ENCODE peak calls at places on chromosomes 4 and X, in five cellular contexts. O is right cardiac atrium, F is sigmoid colon, L is mammary epithelial cell, V is dorsolateral prefrontal cortex. Z is an unnamed sample.

GRCh38 chrX:144637731-144638130 is 609.6 kb upstream of the SPANXN1 start:
- DNase-seq in V (no peak), F (no peak), O (no peak), L (peak; percentile 55), Z (no peak)

GRCh38 chr4:105751718-105752299 is 43.2 kb downstream of the GSTCD start:
- DNase-seq in O (no peak), F (no peak), L (no peak), V (no peak), Z (no peak)

GRCh38 chrX:7074135-7074907 is 73.2 kb upstream of the STS start:
- DNase-seq in V (no peak), F (no peak), O (no peak), L (peak; percentile 30), Z (no peak)

GRCh38 chr4:137065306-137065705 is 467.0 kb downstream of the PCDH18 start:
- DNase-seq in O (no peak), L (no peak), V (no peak), F (no peak), Z (peak; percentile 26)

GRCh38 chr4:38226170-38226569 is 266.0 kb downstream of the PTTG2 start:
- DNase-seq in V (no peak), L (no peak), F (no peak), O (no peak), Z (no peak)

GRCh38 chr4:152024881-152025280 is 264.1 kb upstream of the GATB start:
- DNase-seq in F (no peak), O (no peak), L (no peak), V (no peak), Z (no peak)

GRCh38 chr4:152310223-152310622 is 225.7 kb downstream of the FBXW7 start:
- DNase-seq in F (no peak), O (no peak), L (peak; percentile 85), V (no peak), Z (peak; percentile 91)

GRCh38 chrX:2536974-2537373 is 36.2 kb upstream of the DHRSX start:
- DNase-seq in O (no peak), V (no peak), L (no peak), F (no peak), Z (no peak)

GRCh38 chr4:176760468-176760867 is 32.3 kb downstream of the VEGFC start:
- DNase-seq in L (no peak), V (no peak), O (no peak), F (no peak), Z (no peak)

GRCh38 chrX:112147206-112147605 is 64.6 kb upstream of the TRPC5 start:
- DNase-seq in L (no peak), O (no peak), V (no peak), F (no peak), Z (no peak)

GRCh38 chrX:131136776-131137175 is 78.6 kb downstream of the ARHGAP36 start:
- DNase-seq in F (no peak), L (no peak), V (no peak), O (no peak), Z (no peak)

GRCh38 chr4:8783736-8784135 is 87.9 kb downstream of the HMX1 start:
- DNase-seq in O (no peak), L (no peak), F (no peak), V (no peak), Z (no peak)

GRCh38 chr4:35730414-35730813 is 513.9 kb downstream of the ARAP2 start:
- DNase-seq in L (no peak), F (no peak), O (no peak), V (no peak), Z (no peak)

GRCh38 chrX:100070334-100070849 is 339.7 kb downstream of the PCDH19 start:
- DNase-seq in L (no peak), V (no peak), F (no peak), O (no peak), Z (no peak)

GRCh38 chrX:9148626-9149385 is 114.9 kb upstream of the FAM9B start:
- DNase-seq in V (no peak), O (no peak), F (no peak), L (peak; percentile 1), Z (no peak)

GRCh38 chr4:40058121-40058520 is 1.5 kb downstream of the N4BP2 start:
- DNase-seq in L (no peak), O (no peak), F (no peak), V (no peak), Z (no peak)

GRCh38 chrX:109914114-109914849 is 88.6 kb upstream of the TMEM164 start:
- DNase-seq in V (no peak), O (no peak), L (no peak), F (no peak), Z (no peak)

GRCh38 chrX:17470136-17470535 is 95.1 kb downstream of the NHS start:
- DNase-seq in F (no peak), L (peak; percentile 63), V (no peak), O (no peak), Z (no peak)

GRCh38 chrX:151754042-151754419 is 19.5 kb downstream of the CNGA2 start:
- DNase-seq in F (no peak), V (no peak), O (peak; percentile 37), L (peak; percentile 79), Z (peak; percentile 10)

GRCh38 chr4:105520819-105521790 is 31.3 kb upstream of the ARHGEF38 start:
- DNase-seq in O (no peak), F (no peak), L (peak; percentile 36), V (no peak), Z (peak; percentile 4)

GRCh38 chr4:8274772-8275241 is 5.3 kb downstream of the HTRA3 start:
- DNase-seq in O (peak; percentile 95), V (peak; percentile 80), F (peak; percentile 98), L (peak; percentile 17), Z (no peak)

GRCh38 chr4:184949020-184949419 is 69.3 kb upstream of the HELT start:
- DNase-seq in O (no peak), V (no peak), L (no peak), F (no peak), Z (no peak)

GRCh38 chr4:75924309-75924708 is 16.5 kb downstream of the NAAA start:
- DNase-seq in F (no peak), L (no peak), V (no peak), O (no peak), Z (no peak)

GRCh38 chr4:110480031-110480549 is 4.1 kb downstream of the ENPEP start:
- DNase-seq in L (peak; percentile 4), O (no peak), V (no peak), F (no peak), Z (no peak)

GRCh38 chr4:187236491-187236890 is 512.8 kb upstream of the FAT1 start:
- DNase-seq in L (peak; percentile 39), O (no peak), V (no peak), F (no peak), Z (peak; percentile 83)

GRCh38 chr4:188053302-188053701 is 56.1 kb downstream of the TRIML2 start:
- DNase-seq in V (no peak), O (no peak), F (no peak), L (no peak), Z (no peak)

GRCh38 chr4:126735294-126736132 is 897.2 kb upstream of the INTU start:
- DNase-seq in O (no peak), L (no peak), V (no peak), F (no peak), Z (no peak)

GRCh38 chr4:126736133-126736518 is 896.6 kb upstream of the INTU start:
- DNase-seq in O (no peak), V (no peak), F (no peak), L (no peak), Z (no peak)

GRCh38 chr4:126733301-126733700 is 899.5 kb upstream of the INTU start:
- DNase-seq in L (no peak), O (no peak), F (no peak), V (no peak), Z (no peak)

GRCh38 chr4:126731062-126731461 is 901.7 kb upstream of the INTU start:
- DNase-seq in F (no peak), L (no peak), V (no peak), O (no peak), Z (no peak)

DNA sequence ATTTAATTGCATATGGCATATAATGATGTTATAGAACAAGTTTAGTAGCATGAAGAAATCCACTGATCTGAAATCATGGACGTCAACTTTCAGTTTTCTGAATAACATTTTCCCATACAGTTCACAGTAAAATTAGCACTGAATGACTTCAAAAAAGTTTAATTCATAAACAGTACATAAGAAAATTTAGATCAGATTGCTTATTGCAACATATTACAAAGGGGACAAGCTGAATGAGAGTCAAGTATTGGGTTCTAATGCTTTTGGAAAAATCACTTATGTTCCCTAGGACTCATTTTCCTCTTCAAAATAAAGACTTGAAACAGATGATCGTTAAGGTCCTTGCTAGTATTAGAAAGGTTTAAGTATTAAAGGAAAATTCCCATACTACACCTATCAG is 898.3 kb upstream of the INTU start:
- DNase-seq in O (no peak), F (no peak), L (no peak), V (no peak), Z (no peak)
- H3K4me3 ChIP-seq in O (no peak overlapping the region), F (no peak overlapping the region), L (no peak overlapping the region), V (no peak overlapping the region), Z (no peak overlapping the region)

GRCh38 chrX:42241421-42241820 is 318.1 kb upstream of the CASK start:
- DNase-seq in V (no peak), O (no peak), F (no peak), L (peak; percentile 21), Z (no peak)
- H3K27me3 ChIP-seq in V (peaks cover 45% of the 10 kb centered on the region), O (no peaks in the 10 kb centered on the region), F (no peaks in the 10 kb centered on the region), L (no peaks in the 10 kb centered on the region), Z (no peaks in the 10 kb centered on the region)

DNA sequence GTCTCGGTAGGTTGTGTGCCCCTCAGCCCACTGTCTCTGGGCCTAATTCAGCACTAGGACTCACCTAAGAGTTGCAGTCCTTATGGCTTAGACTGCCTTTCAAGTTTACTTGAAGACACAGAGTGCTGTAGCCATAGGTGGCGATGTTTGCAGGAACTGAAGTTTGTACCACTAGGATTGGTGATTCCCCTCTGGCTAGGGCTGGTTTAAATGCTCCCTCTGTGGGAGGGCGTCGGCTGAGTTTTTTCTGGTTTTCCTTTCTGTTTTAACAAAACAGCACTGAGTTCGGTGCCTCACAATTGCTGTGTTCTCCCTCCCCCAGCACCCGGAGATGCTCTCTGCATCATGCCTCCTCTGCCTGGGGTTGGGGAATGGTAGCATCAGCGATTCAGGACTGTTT is 480.9 kb downstream of the PCDH11X start:
- DNase-seq in O (no peak), F (no peak), V (no peak), L (no peak), Z (no peak)
- H3K4me3 ChIP-seq in O (no peak overlapping the region), F (no peak overlapping the region), V (no peak overlapping the region), L (no peak overlapping the region), Z (no peak overlapping the region)

DNA sequence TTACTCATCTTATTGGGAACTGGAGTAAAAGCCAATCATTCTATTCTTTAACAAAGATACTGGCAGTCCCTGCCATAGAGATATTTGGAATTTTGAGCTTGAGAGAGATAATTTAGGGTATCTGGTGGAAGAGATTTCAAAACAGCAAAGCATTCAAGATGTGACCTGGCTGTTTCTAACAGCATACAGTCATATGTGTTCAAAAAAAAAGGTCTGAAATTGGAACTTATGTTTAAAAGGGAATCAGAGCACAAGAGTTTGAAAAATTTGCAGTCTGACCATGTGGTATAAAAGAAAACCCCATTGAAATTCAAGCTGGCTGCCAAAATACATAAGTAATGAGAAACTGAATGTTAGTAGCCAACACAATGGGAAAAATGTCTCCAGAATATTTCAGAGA is 42.2 kb downstream of the UGT2B10 start:
- DNase-seq in O (no peak), F (no peak), V (no peak), L (no peak), Z (no peak)
- H3K27me3 ChIP-seq in O (no peaks in the 10 kb centered on the region), F (no peaks in the 10 kb centered on the region), V (no peaks in the 10 kb centered on the region), L (no peaks in the 10 kb centered on the region), Z (no peaks in the 10 kb centered on the region)

GRCh38 chr4:77073106-77073858 is 2.5 kb downstream of the CCNI start:
- DNase-seq in O (no peak), F (no peak), L (peak; percentile 41), V (no peak), Z (no peak)
- H3K4me3 ChIP-seq in O (peak overlapping the region; percentile 97), F (peak overlapping the region; percentile 96), L (peak overlapping the region; percentile 60), V (peak overlapping the region; percentile 47), Z (peak overlapping the region; percentile 95)

GRCh38 chr4:4884611-4885010 is 25.1 kb downstream of the MSX1 start:
- DNase-seq in O (no peak), V (no peak), F (no peak), L (no peak), Z (no peak)
- H3K27me3 ChIP-seq in O (peaks cover 4% of the 10 kb centered on the region), V (no peaks in the 10 kb centered on the region), F (no peaks in the 10 kb centered on the region), L (no peaks in the 10 kb centered on the region), Z (no peaks in the 10 kb centered on the region)